ENCODE peak calls at places on chromosomes 12 and 14, in eight cellular contexts. O is T-cell; D is T-helper 2 cell; B is tibial nerve; N is mucosa of descending colon; Z is naive thymus-derived CD8-positive, alpha-beta T cell; Q is fibroblast of pulmonary artery; P is EL. H is an unnamed sample.
A peak's percentile ranks its signal among the peaks of the same experiment; 100 is the strongest.

GRCh38 chr12:98828802-98829600 is 183.9 kb downstream of the APAF1 start:
- DNase-seq in Z (no peak), B (no peak), D (no peak), N (no peak), P (peak; percentile 29), O (no peak), Q (no peak), H (no peak)

GRCh38 chr12:57016348-57016747 is at the start of gene TAC3:
- DNase-seq in N (no peak), B (no peak), O (no peak), Q (no peak), Z (no peak), D (no peak), P (no peak), H (no peak)

GRCh38 chr14:75709207-75709812 is 48.3 kb downstream of the TTLL5 start:
- DNase-seq in B (peak; percentile 88), N (peak; percentile 89), D (peak; percentile 75), Z (peak; percentile 35), O (peak; percentile 53), P (peak; percentile 75), Q (peak; percentile 93), H (no peak)

GRCh38 chr12:19002192-19002591 is 127.3 kb upstream of the PLEKHA5 start:
- DNase-seq in Q (peak; percentile 42), D (no peak), P (peak; percentile 7), N (no peak), Z (no peak), B (no peak), O (no peak), H (no peak)

GRCh38 chr14:71932229-71932951 is at the start of gene RGS6:
- DNase-seq in P (peak; percentile 6), Q (peak; percentile 6), D (peak; percentile 66), Z (peak; percentile 6), B (no peak), N (peak; percentile 30), O (no peak), H (peak; percentile 26)

GRCh38 chr12:11958216-11959091 is 112.3 kb upstream of the BCL2L14 start:
- DNase-seq in B (no peak), Q (peak; percentile 92), Z (no peak), N (no peak), D (peak; percentile 88), O (no peak), P (peak; percentile 91), H (peak; percentile 79)

GRCh38 chr14:59238242-59238641 is 49.8 kb downstream of the DAAM1 start:
- DNase-seq in D (no peak), B (no peak), N (no peak), Z (no peak), Q (no peak), O (no peak), P (no peak), H (no peak)

GRCh38 chr12:41188841-41189394 is 798 bp downstream of the PDZRN4 start:
- DNase-seq in O (no peak), Z (no peak), P (no peak), D (no peak), Q (no peak), N (no peak), B (no peak), H (no peak)

GRCh38 chr12:124847675-124848074 is 16.0 kb downstream of the SCARB1 start:
- DNase-seq in B (no peak), Z (no peak), P (no peak), Q (peak; percentile 77), D (no peak), N (no peak), O (no peak), H (no peak)

GRCh38 chr14:89429206-89430091 is 12.4 kb upstream of the FOXN3 start:
- DNase-seq in Z (no peak), N (no peak), D (peak; percentile 83), Q (no peak), B (no peak), P (no peak), O (no peak), H (no peak)

GRCh38 chr14:70655110-70655826 is 13.6 kb downstream of the TTC9 start:
- DNase-seq in Z (peak; percentile 54), O (peak; percentile 87), Q (peak; percentile 10), D (peak; percentile 94), B (no peak), N (peak; percentile 54), P (no peak), H (no peak)

H was measured in esophagus muscularis mucosa.